ENCODE peak calls at places on chromosomes 7 and 10, in eight cellular contexts. X is GM23338, I is testis, R is keratinocyte, F is hepatocyte, D is A549, T is A673, H is PC-9. E is an unnamed sample.

GRCh38 chr10:80416401-80417098 is 8.2 kb downstream of the PRXL2A start:
- DNase-seq in X (no peak), I (peak; percentile 94), R (no peak), F (peak; percentile 76), D (no peak), T (peak; percentile 54), H (no peak), E (no peak)

GRCh38 chr7:23696916-23697441 is 13.0 kb upstream of the STK31 start:
- DNase-seq in X (peak; percentile 91), I (peak; percentile 74), R (no peak), F (peak; percentile 63), D (peak; percentile 85), T (peak; percentile 86), H (peak; percentile 50), E (peak; percentile 94)

GRCh38 chr10:14556285-14556956 is 218.3 kb downstream of the FAM107B start:
- DNase-seq in X (peak; percentile 67), I (no peak), R (no peak), F (peak; percentile 56), D (peak; percentile 48), T (no peak), H (no peak), E (peak; percentile 75)

GRCh38 chr7:50335795-50336754 is 31.6 kb downstream of the IKZF1 start:
- DNase-seq in X (no peak), I (no peak), R (no peak), F (no peak), D (no peak), T (peak; percentile 22), H (no peak), E (peak; percentile 49)

GRCh38 chr10:86188796-86189558 is 177.6 kb downstream of the GRID1 start:
- DNase-seq in X (no peak), I (no peak), R (no peak), F (no peak), D (no peak), T (no peak), H (no peak), E (no peak)

GRCh38 chr10:19750972-19751371 is 65.3 kb upstream of the PLXDC2 start:
- DNase-seq in X (no peak), I (no peak), R (no peak), F (no peak), D (no peak), T (no peak), H (no peak), E (no peak)

GRCh38 chr10:133475821-133476640 is 22.3 kb downstream of the SCART1 start:
- DNase-seq in X (no peak), I (no peak), R (no peak), F (no peak), D (no peak), T (no peak), H (no peak), E (no peak)

GRCh38 chr7:39589323-39590111 is 23.3 kb downstream of the YAE1 start:
- DNase-seq in X (peak; percentile 78), I (no peak), R (peak; percentile 66), F (peak; percentile 23), D (peak; percentile 47), T (peak; percentile 60), H (peak; percentile 99), E (peak; percentile 80)

GRCh38 chr7:99563650-99564049 is 5.2 kb downstream of the ZNF655 start:
- DNase-seq in X (no peak), I (no peak), R (no peak), F (peak; percentile 15), D (peak; percentile 72), T (no peak), H (no peak), E (peak; percentile 56)

GRCh38 chr7:32670105-32670504 is 174.8 kb downstream of the AVL9 start:
- DNase-seq in X (no peak), I (no peak), R (no peak), F (peak; percentile 65), D (peak; percentile 94), T (peak; percentile 25), H (peak; percentile 87), E (peak; percentile 59)

GRCh38 chr7:28383949-28384348 is 28.4 kb upstream of the CREB5 start:
- DNase-seq in X (no peak), I (no peak), R (no peak), F (no peak), D (no peak), T (no peak), H (no peak), E (no peak)

GRCh38 chr10:69410487-69410886 is 6.2 kb downstream of the TACR2 start:
- DNase-seq in X (no peak), I (no peak), R (no peak), F (no peak), D (no peak), T (no peak), H (no peak), E (no peak)

GRCh38 chr7:44967571-44968446 is 11.0 kb downstream of the MYO1G start:
- DNase-seq in X (peak; percentile 74), I (peak; percentile 52), R (no peak), F (no peak), D (peak; percentile 57), T (no peak), H (no peak), E (peak; percentile 85)

GRCh38 chr7:42222119-42222518 is 14.9 kb downstream of the GLI3 start:
- DNase-seq in X (peak; percentile 85), I (no peak), R (no peak), F (no peak), D (no peak), T (peak; percentile 93), H (no peak), E (peak; percentile 59)

GRCh38 chr10:26519803-26520202 is 81.7 kb downstream of the APBB1IP start:
- DNase-seq in X (no peak), I (no peak), R (no peak), F (no peak), D (no peak), T (no peak), H (no peak), E (no peak)

DNA sequence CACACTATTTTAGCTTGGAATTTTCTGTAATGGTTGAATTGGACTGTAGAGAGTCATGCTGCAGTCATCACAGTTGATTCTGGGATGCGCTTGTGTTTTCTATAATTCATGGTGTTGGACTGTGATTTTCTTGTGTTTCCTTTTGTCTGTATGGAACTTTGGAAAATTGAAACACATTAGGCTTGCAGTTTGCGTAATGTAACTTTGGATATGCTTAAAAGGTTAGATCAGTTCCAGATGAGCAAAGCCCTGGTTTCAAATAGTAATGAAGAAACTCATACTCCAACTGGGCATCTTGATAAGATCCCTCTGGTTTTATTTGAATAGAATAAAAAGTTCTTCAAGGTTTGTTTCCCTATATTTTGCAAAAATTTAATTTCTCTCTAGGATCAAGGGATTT is 502.3 kb downstream of the ARL4A start:
- DNase-seq in X (no peak), I (no peak), R (no peak), F (no peak), D (no peak), T (no peak), H (no peak), E (no peak)
- H3K4me3 ChIP-seq in X (no peak overlapping the region), I (no peak overlapping the region), R (no peak overlapping the region), F (no peak overlapping the region), D (no peak overlapping the region), T (no peak overlapping the region), H (no peak overlapping the region), E (no peak overlapping the region)

GRCh38 chr10:74855027-74855426 is 28.6 kb downstream of the KAT6B start:
- DNase-seq in X (no peak), I (peak; percentile 59), R (no peak), F (no peak), D (no peak), T (peak; percentile 33), H (no peak), E (peak; percentile 50)
- H3K27ac ChIP-seq in X (no peak overlapping the region), I (no peak overlapping the region), R (no peak overlapping the region), F (peak overlapping the region; percentile 4), D (no peak overlapping the region), T (peak overlapping the region; percentile 54), H (no peak overlapping the region), E (peak overlapping the region; percentile 44)

DNA sequence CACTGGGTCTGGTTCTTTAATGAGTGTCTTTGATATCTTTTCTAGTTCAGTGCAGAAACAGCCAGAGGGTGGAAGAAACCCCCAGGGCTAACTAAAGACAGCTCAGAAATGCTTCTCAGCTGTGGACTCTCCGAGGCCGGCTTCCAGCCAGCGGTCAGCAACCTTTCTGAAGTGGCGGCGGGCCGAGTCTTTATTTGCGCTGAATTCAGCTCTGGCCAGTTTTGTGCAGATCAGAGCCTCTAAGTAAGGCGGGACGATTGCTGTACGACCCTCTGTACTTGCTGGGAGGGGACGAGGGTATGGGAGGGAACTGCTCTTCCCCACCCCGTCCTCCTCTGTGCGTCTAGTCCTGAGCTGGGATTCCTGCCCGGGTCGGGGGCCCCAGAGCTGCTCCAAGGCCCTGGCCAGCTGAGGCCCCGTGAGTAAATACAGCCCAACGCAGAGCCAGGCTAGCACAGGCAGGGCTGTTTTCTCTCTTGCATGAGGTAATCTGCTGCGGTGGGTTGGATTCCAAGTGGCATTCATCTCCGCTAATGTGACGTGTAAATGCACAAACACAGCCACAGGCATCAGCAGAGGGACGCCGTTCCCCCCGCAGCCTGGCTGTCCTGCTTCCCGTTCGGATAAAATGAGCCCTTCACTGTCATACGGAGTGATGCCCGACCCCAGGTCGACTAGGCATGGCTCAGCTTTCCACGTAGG is 159.7 kb downstream of the PIP4K2A start:
- DNase-seq in X (no peak), I (peak; percentile 80), R (no peak), F (peak; percentile 83), D (no peak), T (no peak), H (no peak), E (no peak)
- H3K4me3 ChIP-seq in X (no peak overlapping the region), I (no peak overlapping the region), R (no peak overlapping the region), F (no peak overlapping the region), D (no peak overlapping the region), T (no peak overlapping the region), H (no peak overlapping the region), E (no peak overlapping the region)

GRCh38 chr7:151091988-151092387 is 5.7 kb downstream of the AGAP3 start:
- DNase-seq in X (no peak), I (no peak), R (no peak), F (no peak), D (no peak), T (no peak), H (no peak), E (no peak)

GRCh38 chr7:151091431-151091830 is 5.2 kb downstream of the AGAP3 start:
- DNase-seq in X (peak; percentile 84), I (no peak), R (no peak), F (peak; percentile 57), D (peak; percentile 56), T (no peak), H (no peak), E (peak; percentile 89)

GRCh38 chr7:151093748-151094147 is 7.5 kb downstream of the AGAP3 start:
- DNase-seq in X (no peak), I (no peak), R (no peak), F (no peak), D (no peak), T (no peak), H (no peak), E (no peak)

GRCh38 chr7:151094675-151095074 is 8.4 kb downstream of the AGAP3 start:
- DNase-seq in X (no peak), I (no peak), R (no peak), F (no peak), D (no peak), T (no peak), H (no peak), E (no peak)

DNA sequence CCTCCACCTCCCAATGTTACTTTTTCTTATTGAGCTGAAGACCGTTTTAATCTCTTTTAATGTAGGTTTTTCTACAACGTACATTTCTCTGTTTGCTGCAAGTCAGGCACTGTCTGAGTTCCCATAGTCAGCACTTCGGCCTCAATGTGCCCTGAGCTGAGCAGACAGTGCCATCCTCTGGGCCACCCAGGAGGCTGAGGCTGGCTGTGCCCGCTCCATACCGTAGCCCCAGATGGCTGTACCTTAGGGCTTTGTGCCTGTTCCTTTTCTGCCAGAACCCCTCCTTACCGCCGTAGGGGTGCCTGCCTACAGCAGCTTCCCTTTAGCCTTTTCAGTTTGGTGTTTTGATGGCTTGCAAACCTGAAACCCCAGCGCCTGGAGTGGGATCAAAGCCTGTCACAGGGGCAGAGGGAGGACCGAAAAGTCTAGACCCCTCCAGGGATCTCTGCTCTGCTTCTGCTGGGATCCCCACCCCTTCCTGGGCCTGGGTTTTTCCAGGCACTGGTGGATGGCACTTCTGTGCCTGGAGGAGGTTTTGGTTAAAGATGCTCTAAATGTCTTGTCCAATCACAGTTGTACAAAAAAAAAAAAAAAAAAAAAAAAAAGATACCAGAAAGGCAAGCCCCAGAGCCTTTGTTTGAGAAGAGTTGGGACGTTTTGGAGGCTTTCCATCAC is 9.0 kb downstream of the AGAP3 start:
- DNase-seq in X (no peak), I (no peak), R (no peak), F (no peak), D (no peak), T (no peak), H (no peak), E (no peak)
- H3K27ac ChIP-seq in X (no peak overlapping the region), I (no peak overlapping the region), R (no peak overlapping the region), F (no peak overlapping the region), D (peak overlapping the region; percentile 31), T (no peak overlapping the region), H (no peak overlapping the region), E (no peak overlapping the region)